ENCODE peak calls at places on chromosomes 3 and 15, in seven cellular contexts. One of them, this sample, is unnamed.
A peak's percentile ranks its signal among the peaks of the same experiment; 100 is the strongest.

GRCh38 chr3:125317761-125318496 is 57.2 kb downstream of the ZNF148 start:
- DNase-seq in NCI-H524: no peak
- DNase-seq in B cell: no peak
- DNase-seq in RKO: no peak
- DNase-seq in T follicular helper cell: no peak
- DNase-seq in activated CD4-positive, alpha-beta T cell treated with anti-CD3 and anti-CD28 coated beads for 24 hours: no peak
- DNase-seq in iris pigment epithelial cell: no peak
- DNase-seq in this sample: no peak

GRCh38 chr15:69515508-69516290 is 63.1 kb downstream of the RPLP1 start:
- DNase-seq in NCI-H524: no peak
- DNase-seq in B cell: no peak
- DNase-seq in RKO: no peak
- DNase-seq in T follicular helper cell: no peak
- DNase-seq in activated CD4-positive, alpha-beta T cell treated with anti-CD3 and anti-CD28 coated beads for 24 hours: no peak
- DNase-seq in iris pigment epithelial cell: no peak
- DNase-seq in this sample: no peak

GRCh38 chr15:65981837-65982696 is 112.8 kb downstream of the RAB11A start:
- DNase-seq in NCI-H524: peak; percentile 63
- DNase-seq in B cell: peak; percentile 83
- DNase-seq in RKO: no peak
- DNase-seq in T follicular helper cell: peak; percentile 42
- DNase-seq in activated CD4-positive, alpha-beta T cell treated with anti-CD3 and anti-CD28 coated beads for 24 hours: peak; percentile 31
- DNase-seq in iris pigment epithelial cell: no peak
- DNase-seq in this sample: no peak

GRCh38 chr3:3675186-3675585 is 124.0 kb upstream of the LRRN1 start:
- DNase-seq in NCI-H524: no peak
- DNase-seq in B cell: no peak
- DNase-seq in RKO: no peak
- DNase-seq in T follicular helper cell: no peak
- DNase-seq in activated CD4-positive, alpha-beta T cell treated with anti-CD3 and anti-CD28 coated beads for 24 hours: no peak
- DNase-seq in iris pigment epithelial cell: no peak
- DNase-seq in this sample: no peak

GRCh38 chr15:59553879-59554735 is 57.5 kb upstream of the GCNT3 start:
- DNase-seq in NCI-H524: no peak
- DNase-seq in B cell: no peak
- DNase-seq in RKO: no peak
- DNase-seq in T follicular helper cell: no peak
- DNase-seq in activated CD4-positive, alpha-beta T cell treated with anti-CD3 and anti-CD28 coated beads for 24 hours: no peak
- DNase-seq in iris pigment epithelial cell: peak; percentile 61
- DNase-seq in this sample: peak; percentile 25

GRCh38 chr15:76190767-76191538 is 120.3 kb downstream of the ETFA start:
- DNase-seq in NCI-H524: peak; percentile 86
- DNase-seq in B cell: peak; percentile 79
- DNase-seq in RKO: peak; percentile 81
- DNase-seq in T follicular helper cell: peak; percentile 32
- DNase-seq in activated CD4-positive, alpha-beta T cell treated with anti-CD3 and anti-CD28 coated beads for 24 hours: peak; percentile 49
- DNase-seq in iris pigment epithelial cell: peak; percentile 72
- DNase-seq in this sample: peak; percentile 64

GRCh38 chr3:63992461-63993209 is 30.7 kb downstream of the PSMD6 start:
- DNase-seq in NCI-H524: no peak
- DNase-seq in B cell: no peak
- DNase-seq in RKO: no peak
- DNase-seq in T follicular helper cell: no peak
- DNase-seq in activated CD4-positive, alpha-beta T cell treated with anti-CD3 and anti-CD28 coated beads for 24 hours: no peak
- DNase-seq in iris pigment epithelial cell: no peak
- DNase-seq in this sample: no peak

GRCh38 chr3:105431171-105431570 is 64.5 kb downstream of the ALCAM start:
- DNase-seq in NCI-H524: no peak
- DNase-seq in B cell: no peak
- DNase-seq in RKO: no peak
- DNase-seq in T follicular helper cell: no peak
- DNase-seq in activated CD4-positive, alpha-beta T cell treated with anti-CD3 and anti-CD28 coated beads for 24 hours: no peak
- DNase-seq in iris pigment epithelial cell: no peak
- DNase-seq in this sample: no peak

GRCh38 chr3:125151916-125152315 is 60.6 kb downstream of the SLC12A8 start:
- DNase-seq in NCI-H524: no peak
- DNase-seq in B cell: no peak
- DNase-seq in RKO: no peak
- DNase-seq in T follicular helper cell: no peak
- DNase-seq in activated CD4-positive, alpha-beta T cell treated with anti-CD3 and anti-CD28 coated beads for 24 hours: no peak
- DNase-seq in iris pigment epithelial cell: no peak
- DNase-seq in this sample: no peak

GRCh38 chr3:24923565-24923964 is 428.9 kb upstream of the THRB start:
- DNase-seq in NCI-H524: no peak
- DNase-seq in B cell: no peak
- DNase-seq in RKO: no peak
- DNase-seq in T follicular helper cell: no peak
- DNase-seq in activated CD4-positive, alpha-beta T cell treated with anti-CD3 and anti-CD28 coated beads for 24 hours: no peak
- DNase-seq in iris pigment epithelial cell: no peak
- DNase-seq in this sample: no peak

GRCh38 chr3:66693461-66693912 is 192.7 kb upstream of the LRIG1 start:
- DNase-seq in NCI-H524: no peak
- DNase-seq in B cell: no peak
- DNase-seq in RKO: no peak
- DNase-seq in T follicular helper cell: no peak
- DNase-seq in activated CD4-positive, alpha-beta T cell treated with anti-CD3 and anti-CD28 coated beads for 24 hours: no peak
- DNase-seq in iris pigment epithelial cell: peak; percentile 73
- DNase-seq in this sample: no peak

GRCh38 chr3:51401639-51402166 is 10.6 kb downstream of the RBM15B start:
- DNase-seq in NCI-H524: no peak
- DNase-seq in B cell: no peak
- DNase-seq in RKO: no peak
- DNase-seq in T follicular helper cell: no peak
- DNase-seq in activated CD4-positive, alpha-beta T cell treated with anti-CD3 and anti-CD28 coated beads for 24 hours: no peak
- DNase-seq in iris pigment epithelial cell: no peak
- DNase-seq in this sample: no peak

GRCh38 chr3:122403489-122403888 is 12.4 kb downstream of the WDR5B start:
- DNase-seq in NCI-H524: no peak
- DNase-seq in B cell: no peak
- DNase-seq in RKO: no peak
- DNase-seq in T follicular helper cell: no peak
- DNase-seq in activated CD4-positive, alpha-beta T cell treated with anti-CD3 and anti-CD28 coated beads for 24 hours: no peak
- DNase-seq in iris pigment epithelial cell: peak; percentile 60
- DNase-seq in this sample: no peak

GRCh38 chr3:52171577-52172261 is 17.5 kb upstream of the POC1A start:
- DNase-seq in NCI-H524: no peak
- DNase-seq in B cell: no peak
- DNase-seq in RKO: peak; percentile 65
- DNase-seq in T follicular helper cell: no peak
- DNase-seq in activated CD4-positive, alpha-beta T cell treated with anti-CD3 and anti-CD28 coated beads for 24 hours: no peak
- DNase-seq in iris pigment epithelial cell: peak; percentile 76
- DNase-seq in this sample: no peak

GRCh38 chr15:81785181-81785580 is 260.6 kb downstream of the MEX3B start:
- DNase-seq in NCI-H524: peak; percentile 95
- DNase-seq in B cell: no peak
- DNase-seq in RKO: no peak
- DNase-seq in T follicular helper cell: no peak
- DNase-seq in activated CD4-positive, alpha-beta T cell treated with anti-CD3 and anti-CD28 coated beads for 24 hours: no peak
- DNase-seq in iris pigment epithelial cell: no peak
- DNase-seq in this sample: no peak

GRCh38 chr15:61390138-61390537 is 161.0 kb upstream of the RORA start:
- DNase-seq in NCI-H524: no peak
- DNase-seq in B cell: no peak
- DNase-seq in RKO: no peak
- DNase-seq in T follicular helper cell: no peak
- DNase-seq in activated CD4-positive, alpha-beta T cell treated with anti-CD3 and anti-CD28 coated beads for 24 hours: no peak
- DNase-seq in iris pigment epithelial cell: no peak
- DNase-seq in this sample: no peak

GRCh38 chr15:70308011-70308761 is 210.5 kb upstream of the TLE3 start:
- DNase-seq in NCI-H524: no peak
- DNase-seq in B cell: peak; percentile 65
- DNase-seq in RKO: no peak
- DNase-seq in T follicular helper cell: no peak
- DNase-seq in activated CD4-positive, alpha-beta T cell treated with anti-CD3 and anti-CD28 coated beads for 24 hours: no peak
- DNase-seq in iris pigment epithelial cell: no peak
- DNase-seq in this sample: no peak

GRCh38 chr15:89754361-89755154 is 3.5 kb upstream of the MESP1 start:
- DNase-seq in NCI-H524: no peak
- DNase-seq in B cell: no peak
- DNase-seq in RKO: no peak
- DNase-seq in T follicular helper cell: no peak
- DNase-seq in activated CD4-positive, alpha-beta T cell treated with anti-CD3 and anti-CD28 coated beads for 24 hours: no peak
- DNase-seq in iris pigment epithelial cell: no peak
- DNase-seq in this sample: no peak

GRCh38 chr3:151169700-151170224 is 33.3 kb downstream of the GPR171 start:
- DNase-seq in NCI-H524: no peak
- DNase-seq in B cell: peak; percentile 53
- DNase-seq in RKO: no peak
- DNase-seq in T follicular helper cell: no peak
- DNase-seq in activated CD4-positive, alpha-beta T cell treated with anti-CD3 and anti-CD28 coated beads for 24 hours: peak; percentile 23
- DNase-seq in iris pigment epithelial cell: no peak
- DNase-seq in this sample: no peak

GRCh38 chr3:46574263-46574662 is 8.2 kb upstream of the LRRC2 start:
- DNase-seq in NCI-H524: no peak
- DNase-seq in B cell: no peak
- DNase-seq in RKO: no peak
- DNase-seq in T follicular helper cell: no peak
- DNase-seq in activated CD4-positive, alpha-beta T cell treated with anti-CD3 and anti-CD28 coated beads for 24 hours: no peak
- DNase-seq in iris pigment epithelial cell: no peak
- DNase-seq in this sample: no peak

GRCh38 chr3:171044828-171045793 is 18.6 kb upstream of the SLC2A2 start:
- DNase-seq in NCI-H524: no peak
- DNase-seq in B cell: no peak
- DNase-seq in RKO: no peak
- DNase-seq in T follicular helper cell: no peak
- DNase-seq in activated CD4-positive, alpha-beta T cell treated with anti-CD3 and anti-CD28 coated beads for 24 hours: no peak
- DNase-seq in iris pigment epithelial cell: peak; percentile 97
- DNase-seq in this sample: no peak

GRCh38 chr3:81643721-81644120 is 117.7 kb downstream of the GBE1 start:
- DNase-seq in NCI-H524: peak; percentile 13
- DNase-seq in B cell: no peak
- DNase-seq in RKO: peak; percentile 41
- DNase-seq in T follicular helper cell: no peak
- DNase-seq in activated CD4-positive, alpha-beta T cell treated with anti-CD3 and anti-CD28 coated beads for 24 hours: no peak
- DNase-seq in iris pigment epithelial cell: peak; percentile 39
- DNase-seq in this sample: no peak

GRCh38 chr15:28953573-28954195 is 67.9 kb downstream of the APBA2 start:
- DNase-seq in NCI-H524: no peak
- DNase-seq in B cell: no peak
- DNase-seq in RKO: no peak
- DNase-seq in T follicular helper cell: no peak
- DNase-seq in activated CD4-positive, alpha-beta T cell treated with anti-CD3 and anti-CD28 coated beads for 24 hours: no peak
- DNase-seq in iris pigment epithelial cell: no peak
- DNase-seq in this sample: no peak

GRCh38 chr15:77516786-77517185 is 96.1 kb downstream of the HMG20A start:
- DNase-seq in NCI-H524: no peak
- DNase-seq in B cell: no peak
- DNase-seq in RKO: no peak
- DNase-seq in T follicular helper cell: no peak
- DNase-seq in activated CD4-positive, alpha-beta T cell treated with anti-CD3 and anti-CD28 coated beads for 24 hours: no peak
- DNase-seq in iris pigment epithelial cell: no peak
- DNase-seq in this sample: no peak

GRCh38 chr3:137764001-137764433 is at the start of gene SOX14:
- DNase-seq in NCI-H524: peak; percentile 43
- DNase-seq in B cell: no peak
- DNase-seq in RKO: no peak
- DNase-seq in T follicular helper cell: no peak
- DNase-seq in activated CD4-positive, alpha-beta T cell treated with anti-CD3 and anti-CD28 coated beads for 24 hours: no peak
- DNase-seq in iris pigment epithelial cell: no peak
- DNase-seq in this sample: no peak

GRCh38 chr15:27074179-27074578 is 103.2 kb downstream of the GABRG3 start:
- DNase-seq in NCI-H524: no peak
- DNase-seq in B cell: no peak
- DNase-seq in RKO: no peak
- DNase-seq in T follicular helper cell: no peak
- DNase-seq in activated CD4-positive, alpha-beta T cell treated with anti-CD3 and anti-CD28 coated beads for 24 hours: no peak
- DNase-seq in iris pigment epithelial cell: no peak
- DNase-seq in this sample: no peak

GRCh38 chr3:105883798-105884377 is 15.1 kb upstream of the CBLB start:
- DNase-seq in NCI-H524: no peak
- DNase-seq in B cell: no peak
- DNase-seq in RKO: no peak
- DNase-seq in T follicular helper cell: no peak
- DNase-seq in activated CD4-positive, alpha-beta T cell treated with anti-CD3 and anti-CD28 coated beads for 24 hours: no peak
- DNase-seq in iris pigment epithelial cell: no peak
- DNase-seq in this sample: no peak

GRCh38 chr3:45337839-45338470 is 50.4 kb upstream of the LARS2 start:
- DNase-seq in NCI-H524: no peak
- DNase-seq in B cell: no peak
- DNase-seq in RKO: no peak
- DNase-seq in T follicular helper cell: no peak
- DNase-seq in activated CD4-positive, alpha-beta T cell treated with anti-CD3 and anti-CD28 coated beads for 24 hours: no peak
- DNase-seq in iris pigment epithelial cell: no peak
- DNase-seq in this sample: no peak

GRCh38 chr15:55267401-55268053 is 22.1 kb downstream of the RAB27A start:
- DNase-seq in NCI-H524: no peak
- DNase-seq in B cell: peak; percentile 83
- DNase-seq in RKO: no peak
- DNase-seq in T follicular helper cell: peak; percentile 64
- DNase-seq in activated CD4-positive, alpha-beta T cell treated with anti-CD3 and anti-CD28 coated beads for 24 hours: peak; percentile 29
- DNase-seq in iris pigment epithelial cell: peak; percentile 61
- DNase-seq in this sample: no peak

GRCh38 chr15:56491110-56491722 is 26.3 kb upstream of the MNS1 start:
- DNase-seq in NCI-H524: peak; percentile 72
- DNase-seq in B cell: peak; percentile 72
- DNase-seq in RKO: peak; percentile 75
- DNase-seq in T follicular helper cell: peak; percentile 9
- DNase-seq in activated CD4-positive, alpha-beta T cell treated with anti-CD3 and anti-CD28 coated beads for 24 hours: peak; percentile 37
- DNase-seq in iris pigment epithelial cell: peak; percentile 85
- DNase-seq in this sample: no peak

GRCh38 chr3:13879102-13879945 is 547 bp downstream of the WNT7A start:
- DNase-seq in NCI-H524: no peak
- DNase-seq in B cell: peak; percentile 17
- DNase-seq in RKO: no peak
- DNase-seq in T follicular helper cell: no peak
- DNase-seq in activated CD4-positive, alpha-beta T cell treated with anti-CD3 and anti-CD28 coated beads for 24 hours: no peak
- DNase-seq in iris pigment epithelial cell: no peak
- DNase-seq in this sample: no peak

GRCh38 chr15:99019558-99020540 is 12.3 kb upstream of the PGPEP1L start:
- DNase-seq in NCI-H524: no peak
- DNase-seq in B cell: no peak
- DNase-seq in RKO: peak; percentile 73
- DNase-seq in T follicular helper cell: no peak
- DNase-seq in activated CD4-positive, alpha-beta T cell treated with anti-CD3 and anti-CD28 coated beads for 24 hours: no peak
- DNase-seq in iris pigment epithelial cell: peak; percentile 88
- DNase-seq in this sample: no peak

GRCh38 chr3:187572431-187572830 is 97.8 kb downstream of the SST start:
- DNase-seq in NCI-H524: no peak
- DNase-seq in B cell: no peak
- DNase-seq in RKO: no peak
- DNase-seq in T follicular helper cell: no peak
- DNase-seq in activated CD4-positive, alpha-beta T cell treated with anti-CD3 and anti-CD28 coated beads for 24 hours: no peak
- DNase-seq in iris pigment epithelial cell: peak; percentile 47
- DNase-seq in this sample: no peak

GRCh38 chr3:5069627-5070026 is 52.5 kb upstream of the ARL8B start:
- DNase-seq in NCI-H524: no peak
- DNase-seq in B cell: no peak
- DNase-seq in RKO: no peak
- DNase-seq in T follicular helper cell: no peak
- DNase-seq in activated CD4-positive, alpha-beta T cell treated with anti-CD3 and anti-CD28 coated beads for 24 hours: no peak
- DNase-seq in iris pigment epithelial cell: no peak
- DNase-seq in this sample: no peak

GRCh38 chr15:66405605-66406004 is 18.9 kb downstream of the MAP2K1 start:
- DNase-seq in NCI-H524: no peak
- DNase-seq in B cell: no peak
- DNase-seq in RKO: no peak
- DNase-seq in T follicular helper cell: no peak
- DNase-seq in activated CD4-positive, alpha-beta T cell treated with anti-CD3 and anti-CD28 coated beads for 24 hours: no peak
- DNase-seq in iris pigment epithelial cell: no peak
- DNase-seq in this sample: no peak

GRCh38 chr3:179181021-179181472 is 32.9 kb downstream of the PIK3CA start:
- DNase-seq in NCI-H524: no peak
- DNase-seq in B cell: no peak
- DNase-seq in RKO: no peak
- DNase-seq in T follicular helper cell: no peak
- DNase-seq in activated CD4-positive, alpha-beta T cell treated with anti-CD3 and anti-CD28 coated beads for 24 hours: no peak
- DNase-seq in iris pigment epithelial cell: peak; percentile 73
- DNase-seq in this sample: no peak

GRCh38 chr3:98730338-98730737 is 32.8 kb upstream of the ST3GAL6 start:
- DNase-seq in NCI-H524: no peak
- DNase-seq in B cell: no peak
- DNase-seq in RKO: peak; percentile 37
- DNase-seq in T follicular helper cell: no peak
- DNase-seq in activated CD4-positive, alpha-beta T cell treated with anti-CD3 and anti-CD28 coated beads for 24 hours: no peak
- DNase-seq in iris pigment epithelial cell: peak; percentile 28
- DNase-seq in this sample: no peak

GRCh38 chr3:141243295-141243707 is 11.7 kb downstream of the PXYLP1 start:
- DNase-seq in NCI-H524: no peak
- DNase-seq in B cell: no peak
- DNase-seq in RKO: peak; percentile 16
- DNase-seq in T follicular helper cell: peak; percentile 34
- DNase-seq in activated CD4-positive, alpha-beta T cell treated with anti-CD3 and anti-CD28 coated beads for 24 hours: no peak
- DNase-seq in iris pigment epithelial cell: peak; percentile 45
- DNase-seq in this sample: no peak

This sample was measured in SW 1271.